ENCODE peak calls at places on chromosomes 11 and 22, in four cellular contexts. O, A, V and K are unnamed samples.

GRCh38 chr11:118213774-118214173 is 11.0 kb downstream of the JAML start:
- DNase-seq in O (no peak), A (no peak), V (no peak), K (no peak)

GRCh38 chr11:129788278-129788677 is 27.4 kb upstream of the TMEM45B start:
- DNase-seq in O (no peak), A (no peak), V (no peak), K (no peak)

GRCh38 chr22:45164217-45165123 is 745 bp downstream of the NUP50 start:
- DNase-seq in O (peak; percentile 37), A (peak; percentile 32), V (no peak), K (no peak)

GRCh38 chr22:20429254-20430100 is 8.1 kb downstream of the SCARF2 start:
- DNase-seq in O (peak; percentile 87), A (peak; percentile 84), V (no peak), K (no peak)

GRCh38 chr11:13108416-13108815 is 99.3 kb downstream of the RASSF10 start:
- DNase-seq in O (no peak), A (no peak), V (no peak), K (no peak)

GRCh38 chr22:38036392-38037062 is 20.7 kb upstream of the PICK1 start:
- DNase-seq in O (no peak), A (no peak), V (no peak), K (no peak)

GRCh38 chr11:103112364-103112763 is 3.1 kb downstream of the DYNC2H1 start:
- DNase-seq in O (no peak), A (no peak), V (no peak), K (no peak)

GRCh38 chr22:17912942-17913704 is 111.2 kb downstream of the MICAL3 start:
- DNase-seq in O (no peak), A (no peak), V (no peak), K (no peak)

GRCh38 chr11:82733444-82734119 is at the start of gene FAM181B:
- DNase-seq in O (peak; percentile 16), A (peak; percentile 38), V (peak; percentile 57), K (no peak)

GRCh38 chr11:130798280-130798679 is 118.0 kb downstream of the SNX19 start:
- DNase-seq in O (no peak), A (no peak), V (no peak), K (peak; percentile 34)

GRCh38 chr11:17845431-17845881 is 110.9 kb downstream of the KCNC1 start:
- DNase-seq in O (no peak), A (no peak), V (no peak), K (peak; percentile 62)

GRCh38 chr22:32317524-32317923 is 40.1 kb upstream of the RFPL3 start:
- DNase-seq in O (no peak), A (no peak), V (no peak), K (no peak)

GRCh38 chr11:123616505-123617198 is 37.8 kb downstream of the SCN3B start:
- DNase-seq in O (no peak), A (peak; percentile 13), V (no peak), K (no peak)

GRCh38 chr11:31641477-31642062 is 132.0 kb downstream of the ELP4 start:
- DNase-seq in O (no peak), A (peak; percentile 8), V (no peak), K (no peak)

GRCh38 chr22:27799334-27800249 is 2.0 kb downstream of the MN1 start:
- DNase-seq in O (no peak), A (no peak), V (no peak), K (no peak)

GRCh38 chr11:62558669-62559068 is 12.1 kb upstream of the AHNAK start:
- DNase-seq in O (no peak), A (no peak), V (no peak), K (no peak)

GRCh38 chr11:124763156-124763947 is 1.3 kb upstream of the ESAM start:
- DNase-seq in O (peak; percentile 83), A (peak; percentile 91), V (peak; percentile 30), K (no peak)

GRCh38 chr11:60973699-60974098 is 2.2 kb downstream of the CD6 start:
- DNase-seq in O (peak; percentile 42), A (no peak), V (no peak), K (no peak)

GRCh38 chr11:2791139-2791520 is 91.3 kb upstream of the KCNQ1OT1 start:
- DNase-seq in O (no peak), A (peak; percentile 7), V (no peak), K (no peak)

GRCh38 chr11:134691985-134692384 is 279.9 kb upstream of the B3GAT1 start:
- DNase-seq in O (no peak), A (no peak), V (no peak), K (no peak)

GRCh38 chr11:70555092-70555491 is 156.8 kb downstream of the CTTN start:
- DNase-seq in O (no peak), A (no peak), V (no peak), K (no peak)

GRCh38 chr11:120228794-120229384 is 11.1 kb upstream of the POU2F3 start:
- DNase-seq in O (no peak), A (no peak), V (no peak), K (no peak)

GRCh38 chr22:21009638-21010425 is 5.1 kb upstream of the P2RX6 start:
- DNase-seq in O (peak; percentile 38), A (peak; percentile 35), V (no peak), K (no peak)

GRCh38 chr11:87421422-87421821 is 383.7 kb downstream of the TMEM135 start:
- DNase-seq in O (peak; percentile 68), A (peak; percentile 22), V (no peak), K (peak; percentile 88)

GRCh38 chr11:133931449-133932060 is 25.2 kb downstream of the IGSF9B start:
- DNase-seq in O (no peak), A (no peak), V (no peak), K (no peak)

GRCh38 chr22:28917747-28918543 is 34.6 kb downstream of the ZNRF3 start:
- DNase-seq in O (no peak), A (peak; percentile 32), V (no peak), K (no peak)

GRCh38 chr11:19447150-19447566 is 206.4 kb upstream of the E2F8 start:
- DNase-seq in O (no peak), A (no peak), V (no peak), K (no peak)

GRCh38 chr22:16601437-16602223 is 9.0 kb upstream of the CCT8L2 start:
- DNase-seq in O (no peak), A (no peak), V (no peak), K (no peak)

GRCh38 chr22:42489000-42489399 is 30.6 kb downstream of the RRP7A start:
- DNase-seq in O (no peak), A (no peak), V (no peak), K (no peak)